ENCODE peak calls at places on chromosomes 6 and 20, in seven cellular contexts. P is NCI-H748 treated with DMSO at 0.1 percent for 48 hours; N is NCI-H2081; U is SIG-M5; M is cardiac muscle cell; S is activated CD4-positive, alpha-beta memory T cell treated with anti-CD3 and anti-CD28 coated beads for 36 hours; G is spleen. E is an unnamed sample.

GRCh38 chr6:31352497-31353368 is 4.2 kb downstream of the HLA-B start:
- DNase-seq in P (no peak), N (no peak), U (no peak), M (no peak), S (peak), G (no peak), E (no peak)

GRCh38 chr6:10747251-10747972 is at the start of gene TMEM14B:
- DNase-seq in P (peak), N (peak), U (peak), M (peak), S (peak), G (peak), E (peak)

GRCh38 chr6:44667668-44668390 is 280.3 kb downstream of the CDC5L start:
- DNase-seq in P (no peak), N (no peak), U (no peak), M (peak), S (peak), G (no peak), E (peak)

GRCh38 chr6:7112741-7113313 is 5.1 kb downstream of the RREB1 start:
- DNase-seq in P (peak), N (peak), U (peak), M (peak), S (peak), G (peak), E (no peak)

GRCh38 chr6:45377555-45378323 is at the start of gene SUPT3H:
- DNase-seq in P (peak), N (peak), U (no peak), M (peak), S (peak), G (peak), E (peak)

GRCh38 chr6:52418606-52419005 is 1.5 kb upstream of the EFHC1 start:
- DNase-seq in P (no peak), N (no peak), U (no peak), M (no peak), S (no peak), G (no peak), E (no peak)

GRCh38 chr20:58223358-58223941 is 5.0 kb downstream of the ANKRD60 start:
- DNase-seq in P (no peak), N (no peak), U (no peak), M (no peak), S (peak), G (no peak), E (no peak)

GRCh38 chr6:40244684-40245083 is 310.4 kb upstream of the MOCS1 start:
- DNase-seq in P (no peak), N (no peak), U (no peak), M (no peak), S (no peak), G (no peak), E (no peak)

GRCh38 chr20:41563087-41563486 is 55.1 kb downstream of the CHD6 start:
- DNase-seq in P (no peak), N (no peak), U (no peak), M (no peak), S (no peak), G (no peak), E (no peak)

GRCh38 chr20:48763183-48764030 is 64.4 kb downstream of the PREX1 start:
- DNase-seq in P (no peak), N (no peak), U (no peak), M (no peak), S (no peak), G (no peak), E (no peak)

GRCh38 chr20:16828666-16829305 is 80.6 kb downstream of the OTOR start:
- DNase-seq in P (no peak), N (no peak), U (no peak), M (no peak), S (no peak), G (no peak), E (no peak)

GRCh38 chr20:63472159-63472811 is at the start of gene KCNQ2:
- DNase-seq in P (no peak), N (no peak), U (no peak), M (peak), S (no peak), G (no peak), E (no peak)

GRCh38 chr6:90820436-90820835 is 233.6 kb upstream of the MAP3K7 start:
- DNase-seq in P (no peak), N (no peak), U (no peak), M (no peak), S (no peak), G (no peak), E (no peak)

GRCh38 chr20:645318-646106 is 7.5 kb downstream of the SRXN1 start:
- DNase-seq in P (peak), N (peak), U (no peak), M (peak), S (peak), G (peak), E (peak)

GRCh38 chr6:77403424-77403823 is 59.9 kb downstream of the HTR1B start:
- DNase-seq in P (no peak), N (no peak), U (no peak), M (peak), S (no peak), G (no peak), E (no peak)

GRCh38 chr6:127464161-127464880 is 5.1 kb upstream of the KIAA0408 start:
- DNase-seq in P (no peak), N (no peak), U (no peak), M (no peak), S (no peak), G (no peak), E (peak)

GRCh38 chr20:44087051-44087856 is 99.7 kb downstream of the JPH2 start:
- DNase-seq in P (no peak), N (no peak), U (no peak), M (no peak), S (no peak), G (no peak), E (no peak)

GRCh38 chr6:168229368-168229752 is 90.2 kb downstream of the DACT2 start:
- DNase-seq in P (no peak), N (no peak), U (no peak), M (no peak), S (no peak), G (no peak), E (no peak)

GRCh38 chr6:157800420-157801237 is 22.4 kb upstream of the SNX9 start:
- DNase-seq in P (no peak), N (no peak), U (no peak), M (no peak), S (peak), G (no peak), E (peak)

GRCh38 chr6:35611235-35611634 is 77.5 kb downstream of the FKBP5 start:
- DNase-seq in P (no peak), N (no peak), U (no peak), M (peak), S (peak), G (no peak), E (no peak)

GRCh38 chr6:97068211-97068610 is 143.7 kb downstream of the KLHL32 start:
- DNase-seq in P (peak), N (no peak), U (no peak), M (peak), S (no peak), G (no peak), E (peak)

GRCh38 chr6:10793035-10793434 is 45.3 kb downstream of the MAK start:
- DNase-seq in P (no peak), N (no peak), U (no peak), M (no peak), S (no peak), G (no peak), E (no peak)

GRCh38 chr6:21616005-21616404 is 22.5 kb downstream of the SOX4 start:
- DNase-seq in P (no peak), N (no peak), U (no peak), M (no peak), S (no peak), G (no peak), E (peak)

GRCh38 chr6:37482356-37483292 is 17.1 kb downstream of the CCDC167 start:
- DNase-seq in P (no peak), N (no peak), U (no peak), M (no peak), S (no peak), G (no peak), E (no peak)

GRCh38 chr6:8065519-8065911 is 1.3 kb upstream of the BLOC1S5 start:
- DNase-seq in P (no peak), N (no peak), U (no peak), M (no peak), S (peak), G (no peak), E (no peak)

E was measured in Daoy.